ENCODE peak calls at places on chromosome 1, in seven cellular contexts. I is AG09309, K is WTC11, L is endothelial cell, G is MM.1S, U is body of pancreas, S is IMR-90. B is an unnamed sample.

GRCh38 chr1:97350662-97351061 is 570.2 kb downstream of the DPYD start:
- DNase-seq in I (no peak), G (no peak), K (no peak), U (no peak), L (no peak), S (peak; percentile 91), B (no peak)

GRCh38 chr1:168637350-168637991 is 61.1 kb downstream of the XCL1 start:
- DNase-seq in K (no peak), G (peak; percentile 65), L (peak; percentile 19), U (no peak), S (peak; percentile 38), I (peak; percentile 10), B (no peak)

GRCh38 chr1:33683913-33684312 is 180.0 kb upstream of the HMGB4 start:
- DNase-seq in U (no peak), I (peak; percentile 27), L (no peak), G (no peak), S (no peak), K (no peak), B (no peak)

GRCh38 chr1:86429830-86430229 is 5.9 kb downstream of the CLCA2 start:
- DNase-seq in S (peak; percentile 93), G (peak; percentile 8), U (peak; percentile 60), L (no peak), K (no peak), I (peak; percentile 88), B (no peak)

GRCh38 chr1:50308883-50309282 is 114.4 kb downstream of the DMRTA2 start:
- DNase-seq in G (peak; percentile 54), L (peak; percentile 79), I (no peak), S (peak; percentile 17), K (peak; percentile 79), U (peak; percentile 42), B (peak; percentile 71)

GRCh38 chr1:23793018-23793781 is 2.3 kb downstream of the LYPLA2 start:
- DNase-seq in I (no peak), U (peak; percentile 57), L (no peak), G (no peak), S (no peak), K (no peak), B (peak; percentile 22)

GRCh38 chr1:161382214-161383019 is 14.7 kb upstream of the CFAP126 start:
- DNase-seq in S (peak; percentile 81), K (no peak), I (no peak), G (peak; percentile 74), L (no peak), U (no peak), B (no peak)

GRCh38 chr1:55612988-55613387 is 397.8 kb upstream of the USP24 start:
- DNase-seq in I (peak; percentile 71), S (no peak), U (no peak), L (no peak), K (no peak), G (no peak), B (no peak)

GRCh38 chr1:66048011-66048410 is 255.3 kb downstream of the PDE4B start:
- DNase-seq in K (no peak), G (no peak), L (no peak), S (peak; percentile 6), U (no peak), I (peak; percentile 17), B (no peak)

GRCh38 chr1:171119648-171120047 is 28.9 kb downstream of the FMO3 start:
- DNase-seq in G (no peak), K (no peak), S (no peak), L (no peak), U (no peak), I (no peak), B (no peak)

DNA sequence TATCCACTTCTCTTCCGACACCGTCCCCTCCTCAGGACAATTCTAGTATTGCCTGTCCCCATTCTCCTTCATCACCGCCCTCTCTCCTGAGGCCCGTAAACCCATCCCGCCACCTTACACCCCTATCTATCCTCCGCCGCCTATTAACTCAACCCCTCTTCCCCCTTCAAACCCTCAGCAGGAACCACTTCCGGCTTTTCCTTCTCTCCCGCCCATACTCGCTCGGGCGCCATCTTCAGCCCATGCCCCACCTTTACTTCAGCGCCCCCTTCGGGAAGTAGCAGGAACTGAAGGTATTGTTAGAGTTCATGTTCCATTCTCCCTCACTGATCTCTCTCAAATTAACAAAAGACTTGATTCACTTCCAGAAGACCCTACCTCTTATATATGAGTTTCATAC is 31.6 kb downstream of the VN1R5 start:
- DNase-seq in L (no peak), K (peak; percentile 72), G (no peak), U (no peak), S (no peak), I (no peak), B (no peak)
- TF ChIP-seq CTCF in L (peak; percentile 16), K (peak; percentile 70), G (peak; percentile 7), U (no peak), S (no peak), I (no peak), B (no peak)

GRCh38 chr1:20240012-20240411 is 50.7 kb upstream of the VWA5B1 start:
- DNase-seq in I (no peak), S (no peak), G (no peak), L (no peak), U (no peak), K (no peak), B (no peak)

GRCh38 chr1:20237646-20238045 is 51.3 kb upstream of the PLA2G2C start:
- DNase-seq in G (no peak), I (no peak), S (no peak), U (no peak), L (peak; percentile 6), K (no peak), B (no peak)

DNA sequence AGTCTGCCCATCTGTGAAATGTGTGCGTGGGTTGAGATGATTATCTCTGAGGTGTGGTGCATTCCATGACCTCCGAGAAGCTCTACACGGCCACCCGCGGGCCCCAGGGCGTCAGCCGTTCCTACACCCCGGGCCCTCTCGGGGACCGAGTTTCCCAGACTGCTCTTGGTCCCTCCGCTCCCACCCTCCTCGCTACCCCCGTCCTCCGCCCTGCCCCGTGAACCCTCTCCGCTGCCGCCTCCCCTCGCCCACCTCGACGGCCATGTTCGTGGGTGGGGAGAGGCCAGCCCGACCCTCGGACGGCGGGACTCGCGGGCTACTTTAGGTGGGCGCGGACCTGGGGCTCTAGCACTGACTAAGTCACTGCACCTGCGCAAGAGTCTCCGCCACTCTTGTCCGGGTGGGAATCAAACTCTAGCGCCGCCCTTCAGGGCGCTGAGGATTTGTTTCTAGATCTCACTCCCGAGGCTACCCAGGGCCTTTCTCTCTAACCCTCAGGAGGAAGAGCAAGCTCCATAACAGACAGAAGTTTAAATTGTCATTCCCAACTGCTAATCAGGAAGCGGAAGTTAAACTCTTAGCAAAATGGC is 47.7 kb upstream of the VWA5B1 start:
- DNase-seq in U (no peak), I (no peak), K (no peak), L (no peak), S (no peak), G (no peak), B (no peak)
- TF ChIP-seq CTCF in U (no peak), I (no peak), K (no peak), L (no peak), S (no peak), G (no peak), B (no peak)

DNA sequence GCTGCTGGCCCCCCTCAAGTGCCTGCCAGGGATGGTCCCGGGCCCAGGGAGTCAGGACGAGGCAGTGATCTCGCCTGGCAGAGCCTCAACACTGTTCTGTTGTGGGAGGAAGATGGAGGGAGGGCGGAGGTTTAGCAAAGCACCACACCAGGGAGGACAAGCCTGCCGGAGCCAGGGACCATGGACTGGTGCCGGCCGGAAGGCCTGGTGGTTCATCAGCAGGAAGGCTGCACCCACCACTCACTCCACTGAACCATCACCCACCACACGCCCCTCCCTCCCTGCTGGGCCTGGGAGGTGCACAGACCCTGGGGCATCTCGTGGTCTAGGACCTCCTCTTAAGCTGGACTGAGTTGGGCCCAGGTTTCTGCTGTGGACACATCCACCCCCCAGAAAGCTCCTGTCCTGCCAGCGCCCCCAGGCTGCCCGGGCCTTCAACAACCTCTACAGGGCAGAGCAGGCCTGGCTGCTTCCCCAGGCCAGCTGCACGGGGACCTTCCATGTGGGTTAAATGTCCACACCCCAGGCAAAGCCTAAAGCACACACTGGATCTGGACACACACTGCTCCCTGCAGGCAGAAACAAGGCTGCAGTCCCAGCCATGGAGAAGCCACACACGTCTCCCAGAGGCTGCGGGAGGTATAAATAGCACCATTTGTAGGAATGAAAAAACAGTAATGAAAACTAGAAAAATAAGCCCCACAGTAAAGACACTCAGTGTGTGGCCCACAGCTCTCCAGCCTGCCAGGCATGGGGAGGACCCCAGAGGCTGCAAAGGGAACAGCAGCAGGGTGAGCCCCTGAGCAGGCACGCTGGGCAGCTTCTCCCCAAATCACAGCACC is 10.4 kb upstream of the TMEM240 start:
- DNase-seq in G (no peak), S (peak; percentile 36), U (peak; percentile 41), I (no peak), L (no peak), K (no peak), B (no peak)
- TF ChIP-seq CTCF in G (peak; percentile 23), S (peak; percentile 43), U (peak; percentile 43), I (peak; percentile 48), L (no peak), K (no peak), B (peak; percentile 25)

GRCh38 chr1:153180556-153180955 is 22.7 kb upstream of the LELP1 start:
- DNase-seq in I (no peak), L (no peak), U (no peak), K (no peak), G (no peak), S (no peak), B (no peak)
- TF ChIP-seq CTCF in I (no peak), L (no peak), U (peak; percentile 30), K (no peak), G (no peak), S (no peak), B (no peak)

DNA sequence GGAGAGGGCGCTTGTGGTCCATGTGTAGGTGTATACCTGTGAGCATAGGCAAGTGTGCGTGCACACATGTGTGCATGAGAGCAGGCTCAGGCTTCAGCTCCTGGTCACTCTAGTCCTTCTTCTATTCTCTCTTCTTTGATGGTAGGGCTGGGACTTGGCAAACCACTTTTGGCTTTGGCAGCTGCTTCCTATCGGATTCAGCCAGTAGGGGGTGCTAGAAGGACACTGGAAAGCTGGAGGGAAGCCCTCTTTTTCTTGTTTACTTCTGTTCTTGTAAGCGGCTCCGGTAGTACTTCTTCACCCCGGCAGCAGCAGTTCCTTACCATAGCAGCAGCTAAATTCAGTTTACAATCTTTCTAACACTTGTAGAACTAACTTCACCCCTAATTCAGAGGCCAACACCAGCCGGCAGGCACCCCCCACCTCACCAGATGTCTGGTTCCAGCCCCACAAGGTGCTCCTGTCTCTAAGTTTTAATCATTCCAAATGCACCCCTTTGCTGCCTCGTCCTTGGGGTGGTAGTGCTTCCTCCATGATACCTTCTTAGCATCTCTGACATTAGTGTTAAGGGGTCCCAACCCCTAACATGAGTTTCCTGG is 25.1 kb downstream of the NENF start:
- DNase-seq in U (peak; percentile 38), I (no peak), K (peak; percentile 85), G (peak; percentile 79), L (peak; percentile 77), S (peak; percentile 37), B (peak; percentile 65)
- TF ChIP-seq CTCF in U (peak; percentile 24), I (peak; percentile 59), K (peak; percentile 70), G (peak; percentile 97), L (peak; percentile 72), S (peak; percentile 48), B (peak; percentile 56)

DNA sequence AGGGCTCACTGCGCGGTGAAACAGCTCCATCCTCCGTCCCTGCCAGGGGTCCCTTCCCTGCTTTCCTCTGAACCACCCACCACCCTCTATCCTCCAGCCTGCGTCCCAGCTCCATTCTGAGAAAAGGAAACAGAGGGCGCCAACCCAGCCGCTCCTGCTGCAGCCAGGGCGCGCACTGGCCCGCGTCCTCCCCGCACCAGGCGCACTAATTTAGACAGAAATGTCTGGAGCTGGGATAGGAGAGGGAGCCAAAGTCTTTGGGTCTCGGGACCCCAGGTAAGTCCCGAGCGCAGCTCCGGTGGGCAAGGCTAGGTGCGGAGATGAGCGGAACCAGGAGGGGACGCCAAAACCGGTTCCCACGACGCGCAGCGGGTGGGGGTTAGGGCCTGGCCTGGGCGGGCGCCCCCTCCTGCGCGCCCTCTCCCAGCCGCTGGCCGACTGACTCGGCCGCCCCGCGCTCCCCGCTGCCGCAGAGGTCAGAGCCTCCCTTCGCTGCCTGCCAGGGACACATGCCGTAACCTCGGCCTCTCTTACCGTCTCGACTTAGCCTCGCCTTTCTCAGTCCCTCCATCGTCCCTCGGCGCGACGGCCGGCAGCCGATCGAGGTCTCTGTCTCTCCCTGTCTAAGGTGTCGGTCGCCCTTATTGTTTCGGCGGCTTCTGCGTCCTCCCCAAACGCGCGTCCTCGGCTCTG is 2.0 kb downstream of the CAMK2N1 start:
- DNase-seq in L (peak; percentile 24), I (no peak), U (no peak), G (no peak), S (peak; percentile 22), K (peak; percentile 58), B (peak; percentile 59)
- TF ChIP-seq CTCF in L (no peak), I (no peak), U (no peak), G (no peak), S (peak; percentile 6), K (no peak), B (no peak)